ENCODE peak calls at places on chromosomes 16 and 17, in seven cellular contexts. R is transverse colon; D is upper lobe of right lung; X is CD4-positive, CD25-positive, alpha-beta regulatory T cell; U is adrenal gland; J is AG04450; E is effector memory CD4-positive, alpha-beta T cell. W is an unnamed sample.

GRCh38 chr17:30218689-30219266 is 16.7 kb downstream of the SLC6A4 start:
- DNase-seq in R (no peak), D (no peak), X (no peak), U (no peak), J (no peak), E (no peak), W (no peak)

GRCh38 chr17:38428643-38429371 is 543 bp downstream of the ARHGAP23 start:
- DNase-seq in R (peak; percentile 50), D (peak; percentile 76), X (peak; percentile 29), U (peak; percentile 86), J (no peak), E (no peak), W (no peak)

GRCh38 chr17:60947100-60947499 is 269.4 kb downstream of the BCAS3 start:
- DNase-seq in R (no peak), D (no peak), X (no peak), U (no peak), J (no peak), E (no peak), W (no peak)

GRCh38 chr17:77826132-77826873 is 132.2 kb upstream of the TNRC6C start:
- DNase-seq in R (no peak), D (no peak), X (no peak), U (no peak), J (no peak), E (no peak), W (no peak)

GRCh38 chr17:60311936-60312335 is 80.0 kb downstream of the USP32 start:
- DNase-seq in R (no peak), D (no peak), X (no peak), U (no peak), J (no peak), E (no peak), W (no peak)

GRCh38 chr17:73480740-73481139 is 163.5 kb downstream of the SDK2 start:
- DNase-seq in R (no peak), D (no peak), X (no peak), U (no peak), J (no peak), E (no peak), W (no peak)

GRCh38 chr17:17907469-17907868 is 64.7 kb downstream of the TOM1L2 start:
- DNase-seq in R (no peak), D (peak; percentile 3), X (no peak), U (no peak), J (no peak), E (no peak), W (no peak)

GRCh38 chr17:30964878-30965277 is 6.0 kb upstream of the RNF135 start:
- DNase-seq in R (no peak), D (no peak), X (no peak), U (no peak), J (no peak), E (no peak), W (no peak)

GRCh38 chr16:86602521-86602920 is 24.2 kb downstream of the FOXL1 start:
- DNase-seq in R (no peak), D (no peak), X (no peak), U (no peak), J (no peak), E (no peak), W (no peak)

GRCh38 chr16:24645739-24646645 is 83.5 kb upstream of the TNRC6A start:
- DNase-seq in R (no peak), D (no peak), X (no peak), U (peak; percentile 45), J (peak; percentile 99), E (no peak), W (no peak)

GRCh38 chr17:16286009-16286946 is 67.0 kb downstream of the CENPV start:
- DNase-seq in R (peak; percentile 92), D (peak; percentile 88), X (peak; percentile 94), U (peak; percentile 90), J (peak; percentile 96), E (peak; percentile 60), W (peak; percentile 80)

GRCh38 chr17:16287563-16288027 is 65.7 kb downstream of the CENPV start:
- DNase-seq in R (peak; percentile 40), D (no peak), X (peak; percentile 26), U (no peak), J (peak; percentile 64), E (no peak), W (no peak)

GRCh38 chr17:16283705-16284104 is 66.7 kb downstream of the PIGL start:
- DNase-seq in R (no peak), D (no peak), X (no peak), U (no peak), J (no peak), E (no peak), W (no peak)

GRCh38 chr17:16286947-16287562 is 66.2 kb downstream of the CENPV start:
- DNase-seq in R (peak; percentile 31), D (no peak), X (no peak), U (no peak), J (no peak), E (no peak), W (no peak)

GRCh38 chr17:16285646-16286008 is 67.6 kb downstream of the CENPV start:
- DNase-seq in R (no peak), D (no peak), X (no peak), U (no peak), J (no peak), E (no peak), W (no peak)
- H3K9me3 ChIP-seq in R (no peaks in the 10 kb centered on the region), D (no peaks in the 10 kb centered on the region), X (no peaks in the 10 kb centered on the region), U (no peaks in the 10 kb centered on the region), J (no peaks in the 10 kb centered on the region), E (no peaks in the 10 kb centered on the region), W (no peaks in the 10 kb centered on the region)

GRCh38 chr17:63995626-63996025 is 2.5 kb upstream of the PRR29 start:
- DNase-seq in R (no peak), D (peak; percentile 38), X (no peak), U (no peak), J (no peak), E (no peak), W (no peak)

GRCh38 chr17:63998721-63999679 is 849 bp downstream of the PRR29 start:
- DNase-seq in R (no peak), D (no peak), X (peak; percentile 44), U (no peak), J (no peak), E (peak; percentile 29), W (no peak)

GRCh38 chr17:63996430-63997182 is 1.5 kb upstream of the PRR29 start:
- DNase-seq in R (no peak), D (peak; percentile 43), X (no peak), U (no peak), J (no peak), E (no peak), W (no peak)

GRCh38 chr17:63998050-63998720 is at the start of gene PRR29:
- DNase-seq in R (peak; percentile 63), D (peak; percentile 86), X (peak; percentile 79), U (peak; percentile 75), J (peak; percentile 13), E (peak; percentile 63), W (peak; percentile 79)

GRCh38 chr17:63997341-63998048 is 656 bp upstream of the PRR29 start:
- DNase-seq in R (no peak), D (peak; percentile 59), X (no peak), U (no peak), J (no peak), E (no peak), W (no peak)
- H3K27ac ChIP-seq in R (no peak overlapping the region), D (peak overlapping the region; percentile 24), X (no peak overlapping the region), U (no peak overlapping the region), J (no peak overlapping the region), E (peak overlapping the region; percentile 67), W (no peak overlapping the region)

GRCh38 chr17:69801368-69801767 is 273.7 kb upstream of the KCNJ16 start:
- DNase-seq in R (no peak), D (no peak), X (no peak), U (no peak), J (no peak), E (no peak), W (no peak)
- H3K9me3 ChIP-seq in R (no peaks in the 10 kb centered on the region), D (no peaks in the 10 kb centered on the region), X (peaks cover 3% of the 10 kb centered on the region), U (no peaks in the 10 kb centered on the region), J (peaks cover 19% of the 10 kb centered on the region), E (no peaks in the 10 kb centered on the region), W (no peaks in the 10 kb centered on the region)

DNA sequence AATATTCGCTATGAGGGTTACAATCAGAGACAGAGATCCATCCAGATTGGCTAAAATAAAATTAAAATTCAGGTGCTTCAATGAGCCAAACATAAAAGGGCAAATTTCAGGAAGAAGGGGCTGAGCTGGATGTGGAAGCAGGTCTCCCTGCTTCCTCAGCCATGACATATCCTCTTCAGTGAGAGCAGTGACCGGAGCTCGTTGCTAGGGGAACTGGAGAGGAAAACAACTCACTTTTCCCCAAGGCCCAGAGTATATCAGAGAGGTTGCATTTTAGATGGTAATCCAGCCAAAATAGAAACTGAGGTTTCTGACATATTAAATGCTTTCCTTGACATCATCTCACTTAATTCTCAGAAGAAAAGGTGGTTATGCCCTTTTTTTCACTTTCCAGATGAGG is 503.5 kb downstream of the HS3ST4 start:
- DNase-seq in R (no peak), D (no peak), X (no peak), U (no peak), J (no peak), E (no peak), W (no peak)
- H3K27ac ChIP-seq in R (no peak overlapping the region), D (no peak overlapping the region), X (no peak overlapping the region), U (no peak overlapping the region), J (no peak overlapping the region), E (no peak overlapping the region), W (no peak overlapping the region)

GRCh38 chr17:5182597-5183409 is 8.9 kb downstream of the ZNF594 start:
- DNase-seq in R (no peak), D (no peak), X (no peak), U (no peak), J (no peak), E (no peak), W (no peak)
- H3K9me3 ChIP-seq in R (peaks cover 97% of the 10 kb centered on the region), D (peaks cover 86% of the 10 kb centered on the region), X (peaks cover 77% of the 10 kb centered on the region), U (peaks cover 16% of the 10 kb centered on the region), J (peaks cover 74% of the 10 kb centered on the region), E (peaks cover 59% of the 10 kb centered on the region), W (peaks cover 3% of the 10 kb centered on the region)

DNA sequence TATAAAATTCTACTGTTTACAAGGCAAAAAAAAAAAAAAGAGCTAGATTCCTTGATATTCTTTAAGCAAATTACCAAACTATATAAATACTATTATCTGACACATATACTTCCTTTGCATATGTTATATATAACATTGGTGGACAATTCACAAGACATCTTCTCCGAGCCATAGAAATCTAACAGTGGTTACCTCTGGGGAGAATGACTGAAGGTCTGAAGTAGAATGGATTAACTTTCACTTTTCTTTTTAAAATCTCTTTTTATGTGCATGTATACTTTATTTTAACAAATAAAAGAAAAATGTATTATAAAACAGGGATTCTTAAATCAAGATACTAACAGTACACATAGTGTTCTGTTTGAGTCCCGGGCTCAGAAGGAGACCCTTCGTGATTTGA is 131.0 kb downstream of the MRTFB start:
- DNase-seq in R (no peak), D (no peak), X (no peak), U (no peak), J (no peak), E (no peak), W (no peak)
- H3K27ac ChIP-seq in R (peak overlapping the region; percentile 43), D (peak overlapping the region; percentile 6), X (no peak overlapping the region), U (no peak overlapping the region), J (no peak overlapping the region), E (no peak overlapping the region), W (peak overlapping the region; percentile 47)

W was measured in testis.